ENCODE peak calls at places on chromosome 6, in eight cellular contexts. One of them, this sample, is unnamed.
A peak's percentile ranks its signal among the peaks of the same experiment; 100 is the strongest.

GRCh38 chr6:89680150-89680549 is 41.6 kb upstream of the LYRM2 start:
- DNase-seq in right atrium auricular region: no peak
- DNase-seq in amygdala: no peak
- DNase-seq in stimulated activated naive B cell treated with anti-CD40 and anti-IgM and Interleukin-4, amounts not matched to agents 10 μg/mL and 1 μg/mL and 100 μg/mL, for 72 hours: no peak
- DNase-seq in right cardiac atrium: no peak
- DNase-seq in activated T-cell treated with anti-CD3 and anti-CD28 coated beads, Interleukin-2, amount 50 U/mL, for 4 hours: no peak
- DNase-seq in suprapubic skin: no peak
- DNase-seq in T-helper 1 cell: no peak
- DNase-seq in this sample: no peak

GRCh38 chr6:119189498-119189897 is 111.0 kb upstream of the FAM184A start:
- DNase-seq in right atrium auricular region: no peak
- DNase-seq in amygdala: no peak
- DNase-seq in stimulated activated naive B cell treated with anti-CD40 and anti-IgM and Interleukin-4, amounts not matched to agents 10 μg/mL and 1 μg/mL and 100 μg/mL, for 72 hours: no peak
- DNase-seq in right cardiac atrium: no peak
- DNase-seq in activated T-cell treated with anti-CD3 and anti-CD28 coated beads, Interleukin-2, amount 50 U/mL, for 4 hours: no peak
- DNase-seq in suprapubic skin: no peak
- DNase-seq in T-helper 1 cell: no peak
- DNase-seq in this sample: no peak

GRCh38 chr6:16103708-16104107 is 25.2 kb upstream of the MYLIP start:
- DNase-seq in right atrium auricular region: no peak
- DNase-seq in amygdala: no peak
- DNase-seq in stimulated activated naive B cell treated with anti-CD40 and anti-IgM and Interleukin-4, amounts not matched to agents 10 μg/mL and 1 μg/mL and 100 μg/mL, for 72 hours: no peak
- DNase-seq in right cardiac atrium: no peak
- DNase-seq in activated T-cell treated with anti-CD3 and anti-CD28 coated beads, Interleukin-2, amount 50 U/mL, for 4 hours: no peak
- DNase-seq in suprapubic skin: no peak
- DNase-seq in T-helper 1 cell: no peak
- DNase-seq in this sample: no peak

GRCh38 chr6:149317656-149318571 is at the start of gene TAB2:
- DNase-seq in right atrium auricular region: no peak
- DNase-seq in amygdala: peak; percentile 27
- DNase-seq in stimulated activated naive B cell treated with anti-CD40 and anti-IgM and Interleukin-4, amounts not matched to agents 10 μg/mL and 1 μg/mL and 100 μg/mL, for 72 hours: peak; percentile 64
- DNase-seq in right cardiac atrium: peak; percentile 77
- DNase-seq in activated T-cell treated with anti-CD3 and anti-CD28 coated beads, Interleukin-2, amount 50 U/mL, for 4 hours: peak; percentile 84
- DNase-seq in suprapubic skin: peak; percentile 71
- DNase-seq in T-helper 1 cell: peak; percentile 88
- DNase-seq in this sample: no peak

GRCh38 chr6:143027058-143027457 is 33.6 kb upstream of the AIG1 start:
- DNase-seq in right atrium auricular region: no peak
- DNase-seq in amygdala: no peak
- DNase-seq in stimulated activated naive B cell treated with anti-CD40 and anti-IgM and Interleukin-4, amounts not matched to agents 10 μg/mL and 1 μg/mL and 100 μg/mL, for 72 hours: no peak
- DNase-seq in right cardiac atrium: peak; percentile 65
- DNase-seq in activated T-cell treated with anti-CD3 and anti-CD28 coated beads, Interleukin-2, amount 50 U/mL, for 4 hours: peak; percentile 44
- DNase-seq in suprapubic skin: no peak
- DNase-seq in T-helper 1 cell: peak; percentile 40
- DNase-seq in this sample: no peak

GRCh38 chr6:128655978-128656498 is 135.6 kb upstream of the PTPRK start:
- DNase-seq in right atrium auricular region: no peak
- DNase-seq in amygdala: no peak
- DNase-seq in stimulated activated naive B cell treated with anti-CD40 and anti-IgM and Interleukin-4, amounts not matched to agents 10 μg/mL and 1 μg/mL and 100 μg/mL, for 72 hours: peak; percentile 0
- DNase-seq in right cardiac atrium: no peak
- DNase-seq in activated T-cell treated with anti-CD3 and anti-CD28 coated beads, Interleukin-2, amount 50 U/mL, for 4 hours: no peak
- DNase-seq in suprapubic skin: no peak
- DNase-seq in T-helper 1 cell: peak; percentile 73
- DNase-seq in this sample: no peak

GRCh38 chr6:15305496-15305895 is 59.6 kb downstream of the JARID2 start:
- DNase-seq in right atrium auricular region: no peak
- DNase-seq in amygdala: no peak
- DNase-seq in stimulated activated naive B cell treated with anti-CD40 and anti-IgM and Interleukin-4, amounts not matched to agents 10 μg/mL and 1 μg/mL and 100 μg/mL, for 72 hours: no peak
- DNase-seq in right cardiac atrium: no peak
- DNase-seq in activated T-cell treated with anti-CD3 and anti-CD28 coated beads, Interleukin-2, amount 50 U/mL, for 4 hours: no peak
- DNase-seq in suprapubic skin: no peak
- DNase-seq in T-helper 1 cell: peak; percentile 61
- DNase-seq in this sample: no peak

GRCh38 chr6:151325075-151326050 is 66.0 kb downstream of the ZBTB2 start:
- DNase-seq in right atrium auricular region: peak; percentile 80
- DNase-seq in amygdala: no peak
- DNase-seq in stimulated activated naive B cell treated with anti-CD40 and anti-IgM and Interleukin-4, amounts not matched to agents 10 μg/mL and 1 μg/mL and 100 μg/mL, for 72 hours: no peak
- DNase-seq in right cardiac atrium: peak; percentile 88
- DNase-seq in activated T-cell treated with anti-CD3 and anti-CD28 coated beads, Interleukin-2, amount 50 U/mL, for 4 hours: peak; percentile 7
- DNase-seq in suprapubic skin: peak; percentile 80
- DNase-seq in T-helper 1 cell: no peak
- DNase-seq in this sample: no peak

GRCh38 chr6:7154341-7155139 is 46.8 kb downstream of the RREB1 start:
- DNase-seq in right atrium auricular region: no peak
- DNase-seq in amygdala: no peak
- DNase-seq in stimulated activated naive B cell treated with anti-CD40 and anti-IgM and Interleukin-4, amounts not matched to agents 10 μg/mL and 1 μg/mL and 100 μg/mL, for 72 hours: peak; percentile 74
- DNase-seq in right cardiac atrium: no peak
- DNase-seq in activated T-cell treated with anti-CD3 and anti-CD28 coated beads, Interleukin-2, amount 50 U/mL, for 4 hours: no peak
- DNase-seq in suprapubic skin: no peak
- DNase-seq in T-helper 1 cell: no peak
- DNase-seq in this sample: no peak

GRCh38 chr6:135667694-135668455 is 170.3 kb upstream of the AHI1 start:
- DNase-seq in right atrium auricular region: no peak
- DNase-seq in amygdala: no peak
- DNase-seq in stimulated activated naive B cell treated with anti-CD40 and anti-IgM and Interleukin-4, amounts not matched to agents 10 μg/mL and 1 μg/mL and 100 μg/mL, for 72 hours: no peak
- DNase-seq in right cardiac atrium: peak; percentile 74
- DNase-seq in activated T-cell treated with anti-CD3 and anti-CD28 coated beads, Interleukin-2, amount 50 U/mL, for 4 hours: no peak
- DNase-seq in suprapubic skin: no peak
- DNase-seq in T-helper 1 cell: no peak
- DNase-seq in this sample: no peak

GRCh38 chr6:15368873-15369272 is 123.0 kb downstream of the JARID2 start:
- DNase-seq in right atrium auricular region: no peak
- DNase-seq in amygdala: no peak
- DNase-seq in stimulated activated naive B cell treated with anti-CD40 and anti-IgM and Interleukin-4, amounts not matched to agents 10 μg/mL and 1 μg/mL and 100 μg/mL, for 72 hours: no peak
- DNase-seq in right cardiac atrium: no peak
- DNase-seq in activated T-cell treated with anti-CD3 and anti-CD28 coated beads, Interleukin-2, amount 50 U/mL, for 4 hours: no peak
- DNase-seq in suprapubic skin: no peak
- DNase-seq in T-helper 1 cell: no peak
- DNase-seq in this sample: no peak

GRCh38 chr6:28589234-28589951 is 63.7 kb downstream of the GPX5 start:
- DNase-seq in right atrium auricular region: no peak
- DNase-seq in amygdala: no peak
- DNase-seq in stimulated activated naive B cell treated with anti-CD40 and anti-IgM and Interleukin-4, amounts not matched to agents 10 μg/mL and 1 μg/mL and 100 μg/mL, for 72 hours: peak; percentile 39
- DNase-seq in right cardiac atrium: peak; percentile 21
- DNase-seq in activated T-cell treated with anti-CD3 and anti-CD28 coated beads, Interleukin-2, amount 50 U/mL, for 4 hours: no peak
- DNase-seq in suprapubic skin: no peak
- DNase-seq in T-helper 1 cell: peak; percentile 56
- DNase-seq in this sample: peak; percentile 43

GRCh38 chr6:105836889-105837288 is 249.2 kb upstream of the PRDM1 start:
- DNase-seq in right atrium auricular region: no peak
- DNase-seq in amygdala: no peak
- DNase-seq in stimulated activated naive B cell treated with anti-CD40 and anti-IgM and Interleukin-4, amounts not matched to agents 10 μg/mL and 1 μg/mL and 100 μg/mL, for 72 hours: no peak
- DNase-seq in right cardiac atrium: no peak
- DNase-seq in activated T-cell treated with anti-CD3 and anti-CD28 coated beads, Interleukin-2, amount 50 U/mL, for 4 hours: no peak
- DNase-seq in suprapubic skin: no peak
- DNase-seq in T-helper 1 cell: no peak
- DNase-seq in this sample: no peak